ENCODE peak calls at places on chromosomes 2 and 18, in seven cellular contexts. One of them, this sample, is unnamed.

GRCh38 chr2:1758112-1758630 is 13.9 kb upstream of the PXDN start:
- DNase-seq in Daoy: no peak
- DNase-seq in MM.1S: no peak
- DNase-seq in iris pigment epithelial cell: no peak
- DNase-seq in NCI-H2081 treated with DMSO at 0.1 percent for 48 hours: no peak
- DNase-seq in LoVo: no peak
- DNase-seq in lung: no peak
- DNase-seq in this sample: no peak

GRCh38 chr2:241009601-241010530 is 11.4 kb downstream of the SNED1 start:
- DNase-seq in Daoy: peak; percentile 82
- DNase-seq in MM.1S: no peak
- DNase-seq in iris pigment epithelial cell: peak; percentile 82
- DNase-seq in NCI-H2081 treated with DMSO at 0.1 percent for 48 hours: no peak
- DNase-seq in LoVo: no peak
- DNase-seq in lung: peak; percentile 64
- DNase-seq in this sample: peak; percentile 30

GRCh38 chr2:171334171-171334570 is 99.6 kb downstream of the METTL8 start:
- DNase-seq in Daoy: no peak
- DNase-seq in MM.1S: no peak
- DNase-seq in iris pigment epithelial cell: no peak
- DNase-seq in NCI-H2081 treated with DMSO at 0.1 percent for 48 hours: no peak
- DNase-seq in LoVo: no peak
- DNase-seq in lung: no peak
- DNase-seq in this sample: no peak

GRCh38 chr18:48409591-48410094 is 460 bp upstream of the ZBTB7C start:
- DNase-seq in Daoy: peak; percentile 25
- DNase-seq in MM.1S: no peak
- DNase-seq in iris pigment epithelial cell: no peak
- DNase-seq in NCI-H2081 treated with DMSO at 0.1 percent for 48 hours: no peak
- DNase-seq in LoVo: peak; percentile 7
- DNase-seq in lung: no peak
- DNase-seq in this sample: no peak

GRCh38 chr2:74772071-74772470 is 61.9 kb upstream of the HK2 start:
- DNase-seq in Daoy: no peak
- DNase-seq in MM.1S: no peak
- DNase-seq in iris pigment epithelial cell: peak; percentile 33
- DNase-seq in NCI-H2081 treated with DMSO at 0.1 percent for 48 hours: no peak
- DNase-seq in LoVo: no peak
- DNase-seq in lung: no peak
- DNase-seq in this sample: no peak

GRCh38 chr2:178917555-178917954 is 110.3 kb upstream of the TTN start:
- DNase-seq in Daoy: no peak
- DNase-seq in MM.1S: no peak
- DNase-seq in iris pigment epithelial cell: no peak
- DNase-seq in NCI-H2081 treated with DMSO at 0.1 percent for 48 hours: no peak
- DNase-seq in LoVo: no peak
- DNase-seq in lung: no peak
- DNase-seq in this sample: no peak

GRCh38 chr2:16088035-16088696 is 147.8 kb downstream of the MYCN start:
- DNase-seq in Daoy: no peak
- DNase-seq in MM.1S: no peak
- DNase-seq in iris pigment epithelial cell: no peak
- DNase-seq in NCI-H2081 treated with DMSO at 0.1 percent for 48 hours: no peak
- DNase-seq in LoVo: no peak
- DNase-seq in lung: no peak
- DNase-seq in this sample: no peak

GRCh38 chr2:46876741-46877384 is 38.7 kb downstream of the MCFD2 start:
- DNase-seq in Daoy: peak; percentile 60
- DNase-seq in MM.1S: peak; percentile 46
- DNase-seq in iris pigment epithelial cell: peak; percentile 78
- DNase-seq in NCI-H2081 treated with DMSO at 0.1 percent for 48 hours: no peak
- DNase-seq in LoVo: peak; percentile 41
- DNase-seq in lung: no peak
- DNase-seq in this sample: peak; percentile 28

GRCh38 chr2:60553992-60554648 is 666 bp upstream of the BCL11A start:
- DNase-seq in Daoy: peak; percentile 67
- DNase-seq in MM.1S: peak; percentile 50
- DNase-seq in iris pigment epithelial cell: peak; percentile 37
- DNase-seq in NCI-H2081 treated with DMSO at 0.1 percent for 48 hours: no peak
- DNase-seq in LoVo: peak; percentile 38
- DNase-seq in lung: peak; percentile 50
- DNase-seq in this sample: no peak

GRCh38 chr2:98748303-98749052 is 17.5 kb upstream of the MGAT4A start:
- DNase-seq in Daoy: no peak
- DNase-seq in MM.1S: no peak
- DNase-seq in iris pigment epithelial cell: no peak
- DNase-seq in NCI-H2081 treated with DMSO at 0.1 percent for 48 hours: no peak
- DNase-seq in LoVo: no peak
- DNase-seq in lung: no peak
- DNase-seq in this sample: no peak

GRCh38 chr18:36331541-36331971 is 34.0 kb downstream of the FHOD3 start:
- DNase-seq in Daoy: no peak
- DNase-seq in MM.1S: no peak
- DNase-seq in iris pigment epithelial cell: no peak
- DNase-seq in NCI-H2081 treated with DMSO at 0.1 percent for 48 hours: no peak
- DNase-seq in LoVo: peak; percentile 24
- DNase-seq in lung: no peak
- DNase-seq in this sample: no peak

GRCh38 chr2:9145109-9145751 is 61.4 kb upstream of the ASAP2 start:
- DNase-seq in Daoy: peak; percentile 51
- DNase-seq in MM.1S: no peak
- DNase-seq in iris pigment epithelial cell: peak; percentile 42
- DNase-seq in NCI-H2081 treated with DMSO at 0.1 percent for 48 hours: no peak
- DNase-seq in LoVo: no peak
- DNase-seq in lung: peak; percentile 50
- DNase-seq in this sample: no peak

GRCh38 chr18:49638891-49639557 is 77.2 kb downstream of the LIPG start:
- DNase-seq in Daoy: no peak
- DNase-seq in MM.1S: no peak
- DNase-seq in iris pigment epithelial cell: no peak
- DNase-seq in NCI-H2081 treated with DMSO at 0.1 percent for 48 hours: no peak
- DNase-seq in LoVo: no peak
- DNase-seq in lung: no peak
- DNase-seq in this sample: no peak

GRCh38 chr2:164890533-164890932 is 48.9 kb upstream of the COBLL1 start:
- DNase-seq in Daoy: no peak
- DNase-seq in MM.1S: no peak
- DNase-seq in iris pigment epithelial cell: peak; percentile 61
- DNase-seq in NCI-H2081 treated with DMSO at 0.1 percent for 48 hours: no peak
- DNase-seq in LoVo: no peak
- DNase-seq in lung: no peak
- DNase-seq in this sample: no peak

GRCh38 chr2:69714024-69714423 is 27.9 kb upstream of the ANXA4 start:
- DNase-seq in Daoy: no peak
- DNase-seq in MM.1S: no peak
- DNase-seq in iris pigment epithelial cell: no peak
- DNase-seq in NCI-H2081 treated with DMSO at 0.1 percent for 48 hours: no peak
- DNase-seq in LoVo: no peak
- DNase-seq in lung: no peak
- DNase-seq in this sample: no peak

GRCh38 chr2:240846881-240847601 is 21.6 kb upstream of the AGXT start:
- DNase-seq in Daoy: no peak
- DNase-seq in MM.1S: no peak
- DNase-seq in iris pigment epithelial cell: no peak
- DNase-seq in NCI-H2081 treated with DMSO at 0.1 percent for 48 hours: no peak
- DNase-seq in LoVo: no peak
- DNase-seq in lung: no peak
- DNase-seq in this sample: no peak

GRCh38 chr18:54233228-54233625 is 8.8 kb upstream of the MBD2 start:
- DNase-seq in Daoy: no peak
- DNase-seq in MM.1S: no peak
- DNase-seq in iris pigment epithelial cell: peak; percentile 44
- DNase-seq in NCI-H2081 treated with DMSO at 0.1 percent for 48 hours: no peak
- DNase-seq in LoVo: no peak
- DNase-seq in lung: no peak
- DNase-seq in this sample: peak; percentile 46

GRCh38 chr2:117785740-117786139 is 28.8 kb upstream of the DDX18 start:
- DNase-seq in Daoy: peak; percentile 9
- DNase-seq in MM.1S: peak; percentile 70
- DNase-seq in iris pigment epithelial cell: peak; percentile 58
- DNase-seq in NCI-H2081 treated with DMSO at 0.1 percent for 48 hours: peak; percentile 7
- DNase-seq in LoVo: peak; percentile 62
- DNase-seq in lung: peak; percentile 39
- DNase-seq in this sample: peak; percentile 2

GRCh38 chr2:121530563-121531334 is at the start of gene RNU4ATAC:
- DNase-seq in Daoy: peak; percentile 94
- DNase-seq in MM.1S: peak; percentile 94
- DNase-seq in iris pigment epithelial cell: peak; percentile 98
- DNase-seq in NCI-H2081 treated with DMSO at 0.1 percent for 48 hours: peak; percentile 88
- DNase-seq in LoVo: peak; percentile 89
- DNase-seq in lung: peak; percentile 85
- DNase-seq in this sample: peak; percentile 99

GRCh38 chr18:46916551-46917107 is 678 bp downstream of the PIAS2 start:
- DNase-seq in Daoy: peak; percentile 29
- DNase-seq in MM.1S: peak; percentile 48
- DNase-seq in iris pigment epithelial cell: peak; percentile 41
- DNase-seq in NCI-H2081 treated with DMSO at 0.1 percent for 48 hours: no peak
- DNase-seq in LoVo: peak; percentile 20
- DNase-seq in lung: no peak
- DNase-seq in this sample: no peak

GRCh38 chr2:100623033-100623715 is 60.4 kb downstream of the PDCL3 start:
- DNase-seq in Daoy: no peak
- DNase-seq in MM.1S: no peak
- DNase-seq in iris pigment epithelial cell: no peak
- DNase-seq in NCI-H2081 treated with DMSO at 0.1 percent for 48 hours: no peak
- DNase-seq in LoVo: no peak
- DNase-seq in lung: no peak
- DNase-seq in this sample: no peak

GRCh38 chr18:13048061-13048605 is 57.0 kb downstream of the CEP192 start:
- DNase-seq in Daoy: no peak
- DNase-seq in MM.1S: no peak
- DNase-seq in iris pigment epithelial cell: no peak
- DNase-seq in NCI-H2081 treated with DMSO at 0.1 percent for 48 hours: no peak
- DNase-seq in LoVo: no peak
- DNase-seq in lung: no peak
- DNase-seq in this sample: no peak

GRCh38 chr2:97758131-97758705 is 44.8 kb downstream of the ZAP70 start:
- DNase-seq in Daoy: no peak
- DNase-seq in MM.1S: no peak
- DNase-seq in iris pigment epithelial cell: no peak
- DNase-seq in NCI-H2081 treated with DMSO at 0.1 percent for 48 hours: no peak
- DNase-seq in LoVo: no peak
- DNase-seq in lung: no peak
- DNase-seq in this sample: no peak

GRCh38 chr2:9984217-9984739 is 32.8 kb downstream of the GRHL1 start:
- DNase-seq in Daoy: peak; percentile 25
- DNase-seq in MM.1S: peak; percentile 49
- DNase-seq in iris pigment epithelial cell: peak; percentile 39
- DNase-seq in NCI-H2081 treated with DMSO at 0.1 percent for 48 hours: no peak
- DNase-seq in LoVo: peak; percentile 12
- DNase-seq in lung: no peak
- DNase-seq in this sample: peak; percentile 16

GRCh38 chr2:105443610-105444598 is 45.1 kb upstream of the FHL2 start:
- DNase-seq in Daoy: no peak
- DNase-seq in MM.1S: no peak
- DNase-seq in iris pigment epithelial cell: peak; percentile 23
- DNase-seq in NCI-H2081 treated with DMSO at 0.1 percent for 48 hours: no peak
- DNase-seq in LoVo: no peak
- DNase-seq in lung: no peak
- DNase-seq in this sample: no peak

GRCh38 chr2:127647242-127648190 is 1.6 kb downstream of the GPR17 start:
- DNase-seq in Daoy: peak; percentile 63
- DNase-seq in MM.1S: no peak
- DNase-seq in iris pigment epithelial cell: peak; percentile 10
- DNase-seq in NCI-H2081 treated with DMSO at 0.1 percent for 48 hours: no peak
- DNase-seq in LoVo: no peak
- DNase-seq in lung: no peak
- DNase-seq in this sample: no peak

GRCh38 chr2:195820373-195820772 is 163.3 kb downstream of the SLC39A10 start:
- DNase-seq in Daoy: no peak
- DNase-seq in MM.1S: no peak
- DNase-seq in iris pigment epithelial cell: peak; percentile 71
- DNase-seq in NCI-H2081 treated with DMSO at 0.1 percent for 48 hours: no peak
- DNase-seq in LoVo: peak; percentile 28
- DNase-seq in lung: no peak
- DNase-seq in this sample: no peak

GRCh38 chr2:41922177-41922576 is 125.6 kb upstream of the PKDCC start:
- DNase-seq in Daoy: no peak
- DNase-seq in MM.1S: no peak
- DNase-seq in iris pigment epithelial cell: peak; percentile 98
- DNase-seq in NCI-H2081 treated with DMSO at 0.1 percent for 48 hours: no peak
- DNase-seq in LoVo: peak; percentile 62
- DNase-seq in lung: no peak
- DNase-seq in this sample: no peak

GRCh38 chr2:79994161-79994560 is 310.4 kb downstream of the LRRTM1 start:
- DNase-seq in Daoy: no peak
- DNase-seq in MM.1S: no peak
- DNase-seq in iris pigment epithelial cell: peak; percentile 24
- DNase-seq in NCI-H2081 treated with DMSO at 0.1 percent for 48 hours: no peak
- DNase-seq in LoVo: no peak
- DNase-seq in lung: no peak
- DNase-seq in this sample: no peak

GRCh38 chr2:209713219-209713618 is 58.4 kb upstream of the UNC80 start:
- DNase-seq in Daoy: no peak
- DNase-seq in MM.1S: no peak
- DNase-seq in iris pigment epithelial cell: no peak
- DNase-seq in NCI-H2081 treated with DMSO at 0.1 percent for 48 hours: no peak
- DNase-seq in LoVo: no peak
- DNase-seq in lung: no peak
- DNase-seq in this sample: no peak

GRCh38 chr2:44549856-44550255 is 188.1 kb downstream of the CAMKMT start:
- DNase-seq in Daoy: no peak
- DNase-seq in MM.1S: no peak
- DNase-seq in iris pigment epithelial cell: peak; percentile 45
- DNase-seq in NCI-H2081 treated with DMSO at 0.1 percent for 48 hours: no peak
- DNase-seq in LoVo: no peak
- DNase-seq in lung: no peak
- DNase-seq in this sample: no peak

GRCh38 chr2:133760366-133760765 is 192.1 kb upstream of the NCKAP5 start:
- DNase-seq in Daoy: peak; percentile 81
- DNase-seq in MM.1S: no peak
- DNase-seq in iris pigment epithelial cell: peak; percentile 81
- DNase-seq in NCI-H2081 treated with DMSO at 0.1 percent for 48 hours: no peak
- DNase-seq in LoVo: no peak
- DNase-seq in lung: no peak
- DNase-seq in this sample: no peak

GRCh38 chr2:99471635-99472326 is 18.0 kb downstream of the REV1 start:
- DNase-seq in Daoy: no peak
- DNase-seq in MM.1S: no peak
- DNase-seq in iris pigment epithelial cell: no peak
- DNase-seq in NCI-H2081 treated with DMSO at 0.1 percent for 48 hours: no peak
- DNase-seq in LoVo: no peak
- DNase-seq in lung: no peak
- DNase-seq in this sample: no peak

GRCh38 chr2:70897977-70898226 is 37.8 kb upstream of the ATP6V1B1 start:
- DNase-seq in Daoy: no peak
- DNase-seq in MM.1S: no peak
- DNase-seq in iris pigment epithelial cell: no peak
- DNase-seq in NCI-H2081 treated with DMSO at 0.1 percent for 48 hours: no peak
- DNase-seq in LoVo: no peak
- DNase-seq in lung: no peak
- DNase-seq in this sample: no peak

GRCh38 chr2:190093793-190094192 is 31.3 kb upstream of the MSTN start:
- DNase-seq in Daoy: no peak
- DNase-seq in MM.1S: no peak
- DNase-seq in iris pigment epithelial cell: peak; percentile 35
- DNase-seq in NCI-H2081 treated with DMSO at 0.1 percent for 48 hours: no peak
- DNase-seq in LoVo: peak; percentile 31
- DNase-seq in lung: peak; percentile 30
- DNase-seq in this sample: no peak

GRCh38 chr2:218569038-218569431 is 396 bp downstream of the CNOT9 start:
- DNase-seq in Daoy: peak; percentile 74
- DNase-seq in MM.1S: peak; percentile 72
- DNase-seq in iris pigment epithelial cell: peak; percentile 84
- DNase-seq in NCI-H2081 treated with DMSO at 0.1 percent for 48 hours: no peak
- DNase-seq in LoVo: peak; percentile 33
- DNase-seq in lung: no peak
- DNase-seq in this sample: no peak

GRCh38 chr2:85468704-85469349 is 50.3 kb downstream of the SH2D6 start:
- DNase-seq in Daoy: peak; percentile 64
- DNase-seq in MM.1S: no peak
- DNase-seq in iris pigment epithelial cell: peak; percentile 22
- DNase-seq in NCI-H2081 treated with DMSO at 0.1 percent for 48 hours: no peak
- DNase-seq in LoVo: peak; percentile 87
- DNase-seq in lung: no peak
- DNase-seq in this sample: no peak

GRCh38 chr2:75321558-75321957 is 122.2 kb upstream of the TACR1 start:
- DNase-seq in Daoy: no peak
- DNase-seq in MM.1S: no peak
- DNase-seq in iris pigment epithelial cell: no peak
- DNase-seq in NCI-H2081 treated with DMSO at 0.1 percent for 48 hours: no peak
- DNase-seq in LoVo: no peak
- DNase-seq in lung: no peak
- DNase-seq in this sample: no peak

This sample was measured in NCI-H446 treated with DMSO at 0.1 percent for 48 hours.